ENCODE peak calls at places on chromosomes 12 and 14, in four cellular contexts. B is stimulated activated CD4-positive, alpha-beta T cell treated with anti-CD3 and anti-CD28 coated beads, TNF-alpha, amount 100 ng/mL, for 4 hours; A is A549; L is activated naive CD4-positive, alpha-beta T cell. Y is an unnamed sample.

GRCh38 chr14:53570411-53571387 is 385.9 kb downstream of the BMP4 start:
- DNase-seq in A (no peak), L (no peak), B (no peak), Y (no peak)

GRCh38 chr12:84638811-84639368 is 273.7 kb downstream of the SLC6A15 start:
- DNase-seq in L (no peak), B (no peak), A (no peak), Y (no peak)

GRCh38 chr12:51590347-51591019 is 550 bp upstream of the SCN8A start:
- DNase-seq in L (peak), A (peak), B (peak), Y (peak)

GRCh38 chr12:91948504-91948903 is 197.1 kb downstream of the BTG1 start:
- DNase-seq in L (no peak), A (no peak), B (no peak), Y (no peak)

GRCh38 chr14:53368714-53369191 is 215.6 kb upstream of the DDHD1 start:
- DNase-seq in B (no peak), L (no peak), A (peak), Y (no peak)

GRCh38 chr14:75259510-75259855 is 19.1 kb upstream of the FOS start:
- DNase-seq in B (no peak), L (no peak), A (peak), Y (no peak)

GRCh38 chr12:117063162-117063911 is 35.9 kb downstream of the TESC start:
- DNase-seq in B (no peak), L (peak), A (no peak), Y (no peak)

GRCh38 chr12:15726029-15726756 is 63.0 kb downstream of the EPS8 start:
- DNase-seq in L (no peak), A (no peak), B (no peak), Y (no peak)

GRCh38 chr14:32933943-32934890 is 4.5 kb upstream of the NPAS3 start:
- DNase-seq in A (no peak), L (no peak), B (no peak), Y (no peak)

GRCh38 chr12:39764944-39765560 is 145.4 kb upstream of the ABCD2 start:
- DNase-seq in B (no peak), A (peak), L (no peak), Y (peak)

GRCh38 chr12:52186135-52186840 is 5.5 kb downstream of the KRT80 start:
- DNase-seq in A (no peak), B (no peak), L (no peak), Y (no peak)

GRCh38 chr14:56895154-56895553 is 84.9 kb upstream of the OTX2 start:
- DNase-seq in L (no peak), A (no peak), B (no peak), Y (no peak)

GRCh38 chr14:98227727-98228111 is 1044.3 kb downstream of the BCL11B start:
- DNase-seq in A (no peak), B (no peak), L (no peak), Y (no peak)

GRCh38 chr14:60649815-60650381 is 621 bp upstream of the SIX1 start:
- DNase-seq in A (no peak), L (no peak), B (no peak), Y (no peak)

GRCh38 chr12:12645485-12645884 is 33.8 kb downstream of the CREBL2 start:
- DNase-seq in L (no peak), A (no peak), B (no peak), Y (peak)

GRCh38 chr14:76322594-76323220 is 53.2 kb upstream of the ESRRB start:
- DNase-seq in A (no peak), L (no peak), B (no peak), Y (no peak)

Y was measured in HCT116.